ENCODE peak calls at places on chromosomes 7 and 10, in seven cellular contexts. F is fibroblast of lung; N is BJ; K is central memory CD4-positive, alpha-beta T cell; X is lung; I is NB4; V is Peyer's patch. Q is an unnamed sample.

GRCh38 chr7:116524609-116525297 is at the start of gene CAV1:
- DNase-seq in F (peak; percentile 93), N (peak; percentile 78), K (peak; percentile 19), X (peak; percentile 80), I (no peak), V (peak; percentile 79), Q (peak; percentile 26)

GRCh38 chr10:43206391-43207235 is 60.3 kb downstream of the RASGEF1A start:
- DNase-seq in F (no peak), N (no peak), K (no peak), X (no peak), I (no peak), V (peak; percentile 36), Q (no peak)

GRCh38 chr7:33155811-33156210 is 26.4 kb downstream of the BBS9 start:
- DNase-seq in F (peak; percentile 95), N (no peak), K (no peak), X (no peak), I (no peak), V (no peak), Q (no peak)

GRCh38 chr7:30142710-30143109 is 7.9 kb downstream of the MTURN start:
- DNase-seq in F (peak; percentile 79), N (no peak), K (no peak), X (peak; percentile 65), I (no peak), V (no peak), Q (no peak)

GRCh38 chr7:159091041-159091440 is 53.6 kb downstream of the VIPR2 start:
- DNase-seq in F (no peak), N (no peak), K (no peak), X (no peak), I (no peak), V (peak; percentile 18), Q (no peak)

GRCh38 chr10:21292763-21293517 is 232.5 kb downstream of the SKIDA1 start:
- DNase-seq in F (peak; percentile 99), N (peak; percentile 97), K (no peak), X (peak; percentile 74), I (peak; percentile 10), V (peak; percentile 48), Q (no peak)

GRCh38 chr10:91652364-91652763 is 19.5 kb upstream of the PPP1R3C start:
- DNase-seq in F (peak; percentile 100), N (peak; percentile 97), K (no peak), X (no peak), I (no peak), V (no peak), Q (no peak)

GRCh38 chr10:24344279-24344678 is 135.3 kb downstream of the KIAA1217 start:
- DNase-seq in F (peak; percentile 100), N (peak; percentile 95), K (no peak), X (no peak), I (peak; percentile 22), V (no peak), Q (no peak)

GRCh38 chr10:85979598-85979997 is 387.0 kb downstream of the GRID1 start:
- DNase-seq in F (no peak), N (no peak), K (no peak), X (no peak), I (no peak), V (no peak), Q (no peak)

GRCh38 chr10:86642499-86642898 is 11.8 kb upstream of the OPN4 start:
- DNase-seq in F (peak; percentile 51), N (no peak), K (no peak), X (no peak), I (no peak), V (no peak), Q (no peak)

GRCh38 chr7:150806863-150807262 is 6.3 kb downstream of the TMEM176A start:
- DNase-seq in F (no peak), N (no peak), K (no peak), X (no peak), I (no peak), V (no peak), Q (no peak)

GRCh38 chr7:6423942-6424701 is 23.6 kb downstream of the DAGLB start:
- DNase-seq in F (no peak), N (no peak), K (no peak), X (no peak), I (peak; percentile 99), V (no peak), Q (no peak)

GRCh38 chr10:131806146-131806545 is 94.7 kb upstream of the PPP2R2D start:
- DNase-seq in F (no peak), N (no peak), K (no peak), X (no peak), I (no peak), V (no peak), Q (no peak)

GRCh38 chr10:32417906-32418547 is 27.9 kb upstream of the CCDC7 start:
- DNase-seq in F (peak; percentile 89), N (peak; percentile 75), K (no peak), X (no peak), I (no peak), V (no peak), Q (no peak)

GRCh38 chr10:95121904-95122303 is 52.6 kb upstream of the CYP2C8 start:
- DNase-seq in F (no peak), N (no peak), K (no peak), X (no peak), I (no peak), V (no peak), Q (no peak)

GRCh38 chr10:99337261-99337905 is 8.2 kb downstream of the CNNM1 start:
- DNase-seq in F (no peak), N (no peak), K (no peak), X (no peak), I (no peak), V (no peak), Q (no peak)

GRCh38 chr10:101961591-101962498 is 94.1 kb downstream of the ARMH3 start:
- DNase-seq in F (peak; percentile 41), N (no peak), K (no peak), X (peak; percentile 71), I (no peak), V (no peak), Q (no peak)

GRCh38 chr10:93420091-93420490 is 62.0 kb downstream of the MYOF start:
- DNase-seq in F (peak; percentile 41), N (peak; percentile 65), K (no peak), X (no peak), I (no peak), V (no peak), Q (no peak)

GRCh38 chr7:156128496-156128895 is 316.2 kb upstream of the SHH start:
- DNase-seq in F (no peak), N (no peak), K (no peak), X (no peak), I (no peak), V (no peak), Q (no peak)

GRCh38 chr10:79129361-79129997 is 60.7 kb downstream of the ZMIZ1 start:
- DNase-seq in F (peak; percentile 75), N (no peak), K (no peak), X (no peak), I (peak; percentile 81), V (no peak), Q (no peak)

GRCh38 chr10:86251426-86251825 is 115.2 kb downstream of the GRID1 start:
- DNase-seq in F (no peak), N (no peak), K (no peak), X (no peak), I (no peak), V (peak; percentile 15), Q (no peak)